ENCODE peak calls at places on chromosomes 16 and 17, in eight cellular contexts. T is thoracic aorta; R is neuronal stem cell; U is mesendoderm; F is BE2C; K is CD8-positive, alpha-beta memory T cell; B is effector memory CD4-positive, alpha-beta T cell; W is GM23248. A is an unnamed sample. For H3K36me3 and H3K27me3, the result is how much of the 10 kb centered on the place peaks cover.

GRCh38 chr17:49566668-49567071 is 9.0 kb upstream of the NXPH3 start:
- DNase-seq in T (no peak), R (no peak), U (no peak), F (no peak), K (no peak), B (no peak), W (no peak), A (peak)

GRCh38 chr17:52170963-52171572 is 12.6 kb upstream of the CA10 start:
- DNase-seq in T (no peak), R (peak), U (peak), F (peak), K (no peak), B (no peak), W (peak), A (peak)

GRCh38 chr16:48432136-48432535 is 46.9 kb upstream of the SIAH1 start:
- DNase-seq in T (no peak), R (no peak), U (no peak), F (no peak), K (no peak), B (no peak), W (no peak), A (peak)

GRCh38 chr16:86854058-86854621 is 275.8 kb downstream of the FOXL1 start:
- DNase-seq in T (no peak), R (no peak), U (no peak), F (no peak), K (no peak), B (no peak), W (peak), A (no peak)

GRCh38 chr17:64236827-64237403 is 26.1 kb downstream of the TEX2 start:
- DNase-seq in T (no peak), R (no peak), U (peak), F (no peak), K (no peak), B (no peak), W (no peak), A (peak)

GRCh38 chr17:45955326-45955725 is 43.7 kb upstream of the STH start:
- DNase-seq in T (no peak), R (no peak), U (no peak), F (no peak), K (no peak), B (no peak), W (no peak), A (no peak)

GRCh38 chr17:51435641-51436091 is 175.3 kb downstream of the UTP18 start:
- DNase-seq in T (no peak), R (peak), U (peak), F (peak), K (no peak), B (peak), W (peak), A (peak)

GRCh38 chr16:69761983-69762842 is at the start of gene WWP2:
- DNase-seq in T (no peak), R (peak), U (peak), F (peak), K (peak), B (peak), W (peak), A (peak)

GRCh38 chr17:28285965-28286364 is 33.0 kb upstream of the TMEM97 start:
- DNase-seq in T (no peak), R (no peak), U (no peak), F (no peak), K (no peak), B (no peak), W (no peak), A (no peak)

GRCh38 chr16:60142991-60143705 is 1409.0 kb upstream of the GOT2 start:
- DNase-seq in T (no peak), R (no peak), U (peak), F (no peak), K (no peak), B (no peak), W (no peak), A (no peak)

GRCh38 chr17:37107406-37108083 is 158.8 kb downstream of the AATF start:
- DNase-seq in T (no peak), R (no peak), U (no peak), F (peak), K (no peak), B (no peak), W (peak), A (no peak)

GRCh38 chr17:28747046-28747691 is 3.4 kb downstream of the TRAF4 start:
- DNase-seq in T (no peak), R (no peak), U (peak), F (peak), K (no peak), B (no peak), W (no peak), A (peak)

GRCh38 chr17:60094754-60095153 is 16.0 kb upstream of the HEATR6 start:
- DNase-seq in T (no peak), R (no peak), U (no peak), F (no peak), K (no peak), B (no peak), W (no peak), A (no peak)

GRCh38 chr16:27320261-27321012 is 6.7 kb downstream of the IL4R start:
- DNase-seq in T (no peak), R (no peak), U (no peak), F (no peak), K (no peak), B (no peak), W (no peak), A (no peak)

GRCh38 chr16:27462200-27462845 is 60.3 kb downstream of the IL21R start:
- DNase-seq in T (no peak), R (no peak), U (no peak), F (no peak), K (no peak), B (no peak), W (no peak), A (no peak)

GRCh38 chr17:43958953-43959352 is 5.2 kb upstream of the PYY start:
- DNase-seq in T (no peak), R (no peak), U (no peak), F (no peak), K (no peak), B (no peak), W (peak), A (no peak)

GRCh38 chr16:75319513-75320401 is 68.3 kb upstream of the BCAR1 start:
- DNase-seq in T (no peak), R (no peak), U (no peak), F (no peak), K (peak), B (no peak), W (peak), A (no peak)

GRCh38 chr17:75927286-75927922 is 13.4 kb downstream of the FBF1 start:
- DNase-seq in T (no peak), R (no peak), U (peak), F (peak), K (no peak), B (no peak), W (peak), A (peak)

GRCh38 chr16:11094075-11094593 is 149.8 kb downstream of the CLEC16A start:
- DNase-seq in T (no peak), R (no peak), U (peak), F (no peak), K (no peak), B (no peak), W (no peak), A (no peak)

GRCh38 chr16:67902831-67903230 is 9.8 kb downstream of the PSKH1 start:
- DNase-seq in T (no peak), R (no peak), U (no peak), F (no peak), K (no peak), B (no peak), W (no peak), A (no peak)

GRCh38 chr17:13544292-13544691 is 57.4 kb downstream of the HS3ST3A1 start:
- DNase-seq in T (no peak), R (no peak), U (peak), F (peak), K (no peak), B (no peak), W (peak), A (no peak)

GRCh38 chr16:89070590-89070989 is 23.1 kb upstream of the ACSF3 start:
- DNase-seq in T (no peak), R (no peak), U (no peak), F (no peak), K (no peak), B (no peak), W (no peak), A (no peak)
- H3K4me3 ChIP-seq in T (no peak), R (no peak), U (no peak), F (no peak), K (no peak), B (no peak), W (no peak), A (no peak)

DNA sequence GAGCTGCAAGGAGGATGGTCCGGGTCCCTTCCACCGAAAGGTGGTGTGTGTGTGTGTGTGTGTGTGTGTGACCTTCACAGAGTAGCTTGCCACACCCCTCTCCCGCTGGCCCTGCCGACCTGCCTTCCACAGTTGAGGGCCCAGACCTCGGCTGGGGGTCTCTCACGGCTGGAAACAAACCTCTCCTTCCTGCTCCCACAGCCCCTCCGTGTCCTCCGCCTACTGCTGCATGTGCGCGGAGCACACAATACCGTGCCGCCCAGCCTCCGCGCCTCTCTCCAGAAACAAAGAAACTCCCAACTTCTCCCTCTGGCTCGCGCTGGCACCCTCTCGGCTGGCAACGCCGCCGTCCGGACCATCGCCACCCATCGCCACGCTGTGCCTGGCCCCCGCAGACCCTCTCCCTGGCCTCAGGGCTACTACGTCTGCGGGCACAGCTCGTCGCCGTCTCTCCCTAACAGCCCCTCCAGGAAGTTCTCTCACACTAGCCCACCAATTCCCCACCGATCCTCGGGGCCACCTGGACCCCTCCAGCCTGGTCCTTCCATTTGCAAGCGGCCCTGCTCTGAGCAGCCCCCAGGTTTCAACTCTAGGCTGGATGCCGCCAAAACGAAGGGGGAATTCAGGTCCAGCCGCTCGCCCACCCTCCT is 81.3 kb downstream of the TIMM22 start:
- DNase-seq in T (no peak), R (no peak), U (peak), F (no peak), K (no peak), B (no peak), W (no peak), A (peak)
- H3K36me3 ChIP-seq in T (under half), R (under half), U (under half), F (under half), K (under half), B (under half), W (under half), A (under half)

GRCh38 chr16:3187798-3188674 is at the start of gene OR1F1:
- DNase-seq in T (no peak), R (no peak), U (peak), F (peak), K (peak), B (peak), W (peak), A (peak)

GRCh38 chr16:3188675-3188924 is 596 bp downstream of the OR1F1 start:
- DNase-seq in T (no peak), R (no peak), U (no peak), F (no peak), K (no peak), B (no peak), W (no peak), A (no peak)

GRCh38 chr16:3190949-3191353 is 2.9 kb downstream of the OR1F1 start:
- DNase-seq in T (no peak), R (no peak), U (peak), F (no peak), K (peak), B (no peak), W (no peak), A (no peak)

GRCh38 chr16:3188925-3189825 is 1.2 kb downstream of the OR1F1 start:
- DNase-seq in T (no peak), R (no peak), U (peak), F (peak), K (peak), B (no peak), W (peak), A (peak)

GRCh38 chr16:3189869-3190268 is 1.9 kb downstream of the OR1F1 start:
- DNase-seq in T (no peak), R (no peak), U (peak), F (no peak), K (no peak), B (no peak), W (no peak), A (no peak)
- H3K27me3 ChIP-seq in T (under half), R (under half), U (under half), F (under half), K (half or more), B (half or more), W (under half), A (under half)

GRCh38 chr17:77288115-77288619 is 147.4 kb downstream of the SEC14L1 start:
- DNase-seq in T (no peak), R (no peak), U (no peak), F (no peak), K (no peak), B (no peak), W (no peak), A (peak)
- H3K4me3 ChIP-seq in T (no peak), R (no peak), U (no peak), F (no peak), K (no peak), B (no peak), W (no peak), A (no peak)